ENCODE peak calls at places on chromosome X, in five cellular contexts. One of them, this sample, is unnamed.
A peak's percentile ranks its signal among the peaks of the same experiment; 100 is the strongest.

GRCh38 chrX:106437407-106437806 is 174.4 kb upstream of the RADX start:
- DNase-seq in esophagus squamous epithelium: no peak
- DNase-seq in IMR-90: no peak
- DNase-seq in CD4-positive, alpha-beta memory T cell: no peak
- DNase-seq in WERI-Rb-1: no peak
- DNase-seq in this sample: no peak

GRCh38 chrX:115940888-115941332 is 229.6 kb upstream of the AGTR2 start:
- DNase-seq in IMR-90: peak; percentile 45
- DNase-seq in CD4-positive, alpha-beta memory T cell: peak; percentile 69
- DNase-seq in esophagus squamous epithelium: no peak
- DNase-seq in WERI-Rb-1: peak; percentile 94
- DNase-seq in this sample: no peak

GRCh38 chrX:34826964-34827363 is 115.6 kb upstream of the FAM47B start:
- DNase-seq in IMR-90: no peak
- DNase-seq in CD4-positive, alpha-beta memory T cell: no peak
- DNase-seq in esophagus squamous epithelium: no peak
- DNase-seq in WERI-Rb-1: no peak
- DNase-seq in this sample: no peak

GRCh38 chrX:154369453-154370299 is 4.8 kb downstream of the FLNA start:
- DNase-seq in WERI-Rb-1: peak; percentile 83
- DNase-seq in CD4-positive, alpha-beta memory T cell: peak; percentile 75
- DNase-seq in esophagus squamous epithelium: peak; percentile 19
- DNase-seq in IMR-90: peak; percentile 95
- DNase-seq in this sample: peak; percentile 77

GRCh38 chrX:45385767-45386166 is 185.1 kb upstream of the DIPK2B start:
- DNase-seq in esophagus squamous epithelium: no peak
- DNase-seq in CD4-positive, alpha-beta memory T cell: no peak
- DNase-seq in IMR-90: peak; percentile 45
- DNase-seq in WERI-Rb-1: no peak
- DNase-seq in this sample: no peak

GRCh38 chrX:38857736-38858432 is 56.6 kb downstream of the MID1IP1 start:
- DNase-seq in WERI-Rb-1: no peak
- DNase-seq in esophagus squamous epithelium: no peak
- DNase-seq in CD4-positive, alpha-beta memory T cell: no peak
- DNase-seq in IMR-90: no peak
- DNase-seq in this sample: no peak

GRCh38 chrX:128975716-128976115 is 547.6 kb downstream of the SMARCA1 start:
- DNase-seq in WERI-Rb-1: peak; percentile 62
- DNase-seq in esophagus squamous epithelium: no peak
- DNase-seq in CD4-positive, alpha-beta memory T cell: no peak
- DNase-seq in IMR-90: no peak
- DNase-seq in this sample: peak; percentile 2

GRCh38 chrX:132791725-132792124 is 166.7 kb downstream of the HS6ST2 start:
- DNase-seq in WERI-Rb-1: no peak
- DNase-seq in CD4-positive, alpha-beta memory T cell: no peak
- DNase-seq in esophagus squamous epithelium: no peak
- DNase-seq in IMR-90: no peak
- DNase-seq in this sample: no peak

GRCh38 chrX:155270969-155271368 is 6.7 kb upstream of the RAB39B start:
- DNase-seq in WERI-Rb-1: no peak
- DNase-seq in esophagus squamous epithelium: no peak
- DNase-seq in CD4-positive, alpha-beta memory T cell: no peak
- DNase-seq in IMR-90: no peak
- DNase-seq in this sample: no peak

GRCh38 chrX:1763294-1763693 is 148.4 kb downstream of the ASMT start:
- DNase-seq in esophagus squamous epithelium: no peak
- DNase-seq in IMR-90: no peak
- DNase-seq in WERI-Rb-1: no peak
- DNase-seq in CD4-positive, alpha-beta memory T cell: no peak
- DNase-seq in this sample: no peak

GRCh38 chrX:53285591-53285990 is 4.2 kb upstream of the IQSEC2 start:
- DNase-seq in esophagus squamous epithelium: no peak
- DNase-seq in CD4-positive, alpha-beta memory T cell: no peak
- DNase-seq in WERI-Rb-1: no peak
- DNase-seq in IMR-90: no peak
- DNase-seq in this sample: no peak

GRCh38 chrX:65532016-65532415 is 2.6 kb downstream of the LAS1L start:
- DNase-seq in IMR-90: no peak
- DNase-seq in CD4-positive, alpha-beta memory T cell: no peak
- DNase-seq in WERI-Rb-1: no peak
- DNase-seq in esophagus squamous epithelium: no peak
- DNase-seq in this sample: peak; percentile 3

GRCh38 chrX:397575-397974 is 10.9 kb upstream of the PPP2R3B start:
- DNase-seq in WERI-Rb-1: no peak
- DNase-seq in esophagus squamous epithelium: no peak
- DNase-seq in IMR-90: peak; percentile 46
- DNase-seq in CD4-positive, alpha-beta memory T cell: no peak
- DNase-seq in this sample: no peak

GRCh38 chrX:136584545-136584944 is 52.5 kb downstream of the VGLL1 start:
- DNase-seq in WERI-Rb-1: no peak
- DNase-seq in esophagus squamous epithelium: no peak
- DNase-seq in IMR-90: no peak
- DNase-seq in CD4-positive, alpha-beta memory T cell: no peak
- DNase-seq in this sample: no peak

GRCh38 chrX:253451-254297 is 27.5 kb upstream of the PLCXD1 start:
- DNase-seq in WERI-Rb-1: no peak
- DNase-seq in IMR-90: no peak
- DNase-seq in CD4-positive, alpha-beta memory T cell: no peak
- DNase-seq in esophagus squamous epithelium: no peak
- DNase-seq in this sample: no peak

GRCh38 chrX:39002466-39002865 is 201.2 kb downstream of the MID1IP1 start:
- DNase-seq in CD4-positive, alpha-beta memory T cell: no peak
- DNase-seq in IMR-90: no peak
- DNase-seq in esophagus squamous epithelium: no peak
- DNase-seq in WERI-Rb-1: no peak
- DNase-seq in this sample: no peak

GRCh38 chrX:39599339-39599738 is 498.4 kb downstream of the BCOR start:
- DNase-seq in CD4-positive, alpha-beta memory T cell: no peak
- DNase-seq in IMR-90: no peak
- DNase-seq in esophagus squamous epithelium: no peak
- DNase-seq in WERI-Rb-1: no peak
- DNase-seq in this sample: no peak

DNA sequence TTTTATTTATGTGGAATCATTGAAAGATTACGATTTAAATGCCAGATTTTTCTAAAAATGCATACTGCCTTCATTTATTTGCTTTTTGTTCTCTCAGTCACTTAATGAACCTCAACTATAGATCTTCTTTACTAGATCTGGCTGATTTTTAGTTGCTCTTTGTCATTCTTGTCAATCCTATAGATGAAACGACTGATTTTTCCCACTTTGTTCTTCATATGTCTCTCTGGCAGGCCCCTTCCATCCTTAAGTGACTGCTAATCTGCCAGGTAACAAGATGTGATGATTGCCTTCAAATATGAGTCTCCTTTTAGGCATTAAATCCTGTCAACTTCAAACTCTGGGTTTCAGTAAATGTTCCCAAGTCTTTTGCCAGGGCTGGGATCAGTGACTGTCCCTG is 61.0 kb downstream of the ALG13 start:
- DNase-seq in WERI-Rb-1: no peak
- DNase-seq in CD4-positive, alpha-beta memory T cell: no peak
- DNase-seq in esophagus squamous epithelium: no peak
- DNase-seq in IMR-90: no peak
- DNase-seq in this sample: no peak
- H3K36me3 ChIP-seq in WERI-Rb-1: no peaks in the 10 kb centered on the region
- H3K36me3 ChIP-seq in CD4-positive, alpha-beta memory T cell: peaks cover 6% of the 10 kb centered on the region
- H3K36me3 ChIP-seq in esophagus squamous epithelium: no peaks in the 10 kb centered on the region
- H3K36me3 ChIP-seq in IMR-90: peaks cover 3% of the 10 kb centered on the region
- H3K36me3 ChIP-seq in this sample: no peaks in the 10 kb centered on the region

DNA sequence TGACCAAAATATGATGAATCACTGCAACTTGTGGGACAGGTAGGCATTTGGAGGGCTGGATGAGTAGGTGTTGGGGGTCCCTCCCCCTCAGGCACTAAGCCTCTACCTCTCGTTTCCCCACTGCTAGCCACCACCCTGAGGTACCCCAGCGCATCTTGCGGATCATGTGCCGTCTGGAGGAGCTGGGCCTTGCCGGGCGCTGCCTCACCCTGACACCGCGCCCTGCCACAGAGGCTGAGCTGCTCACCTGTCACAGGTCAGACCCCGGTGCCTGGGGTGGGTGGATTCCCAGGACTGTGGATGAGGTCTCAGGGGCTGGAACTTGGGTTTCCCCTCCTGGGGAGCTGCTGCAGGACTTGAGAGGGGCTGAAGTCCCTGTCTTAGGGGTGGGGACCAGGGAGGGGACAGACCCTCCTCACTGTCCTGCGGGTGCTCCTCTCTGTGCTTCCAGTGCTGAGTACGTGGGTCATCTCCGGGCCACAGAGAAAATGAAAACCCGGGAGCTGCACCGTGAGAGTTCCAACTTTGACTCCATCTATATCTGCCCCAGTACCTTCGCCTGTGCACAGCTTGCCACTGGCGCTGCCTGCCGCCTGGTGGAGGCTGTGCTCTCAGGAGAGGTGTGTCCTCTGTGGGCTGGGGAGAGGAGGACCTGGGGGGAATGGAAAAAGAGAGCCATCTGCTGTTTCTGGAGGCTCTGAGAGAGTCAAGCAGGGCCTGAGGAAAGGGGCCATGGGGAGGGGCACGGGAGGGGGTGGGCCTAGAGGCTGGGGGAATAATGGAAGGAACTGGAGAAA is 10.1 kb upstream of the ERAS start:
- DNase-seq in CD4-positive, alpha-beta memory T cell: no peak
- DNase-seq in WERI-Rb-1: peak; percentile 64
- DNase-seq in IMR-90: no peak
- DNase-seq in esophagus squamous epithelium: no peak
- DNase-seq in this sample: no peak
- H3K36me3 ChIP-seq in CD4-positive, alpha-beta memory T cell: no peaks in the 10 kb centered on the region
- H3K36me3 ChIP-seq in WERI-Rb-1: no peaks in the 10 kb centered on the region
- H3K36me3 ChIP-seq in IMR-90: peaks cover 21% of the 10 kb centered on the region
- H3K36me3 ChIP-seq in esophagus squamous epithelium: no peaks in the 10 kb centered on the region
- H3K36me3 ChIP-seq in this sample: peaks cover 2% of the 10 kb centered on the region

DNA sequence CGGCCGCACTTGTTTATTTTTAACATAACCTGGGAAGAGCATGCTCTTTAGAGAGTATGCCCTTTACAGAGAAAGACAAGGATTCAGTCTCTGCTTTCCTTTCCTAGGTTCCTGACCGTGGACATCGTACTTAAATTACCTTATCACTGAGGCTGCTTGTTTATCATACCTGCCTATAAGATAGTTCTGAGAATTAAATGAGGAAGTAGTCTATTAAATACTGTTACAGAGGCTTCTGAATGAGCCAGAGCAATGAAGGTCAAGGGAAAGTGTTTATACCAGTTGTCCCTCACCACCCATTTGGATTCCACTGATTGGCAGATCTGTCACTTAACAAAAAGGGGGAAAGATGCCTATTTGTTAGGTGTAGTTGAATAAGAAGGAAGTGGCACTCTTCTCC is 10.0 kb downstream of the TXLNG start:
- DNase-seq in WERI-Rb-1: no peak
- DNase-seq in esophagus squamous epithelium: no peak
- DNase-seq in CD4-positive, alpha-beta memory T cell: no peak
- DNase-seq in IMR-90: no peak
- DNase-seq in this sample: no peak
- H3K36me3 ChIP-seq in WERI-Rb-1: peaks cover 62% of the 10 kb centered on the region
- H3K36me3 ChIP-seq in esophagus squamous epithelium: no peaks in the 10 kb centered on the region
- H3K36me3 ChIP-seq in CD4-positive, alpha-beta memory T cell: peaks cover 6% of the 10 kb centered on the region
- H3K36me3 ChIP-seq in IMR-90: peaks cover 7% of the 10 kb centered on the region
- H3K36me3 ChIP-seq in this sample: no peaks in the 10 kb centered on the region

GRCh38 chrX:71542825-71543224 is 9.9 kb downstream of the OGT start:
- DNase-seq in CD4-positive, alpha-beta memory T cell: no peak
- DNase-seq in esophagus squamous epithelium: no peak
- DNase-seq in IMR-90: no peak
- DNase-seq in WERI-Rb-1: no peak
- DNase-seq in this sample: no peak
- H3K36me3 ChIP-seq in CD4-positive, alpha-beta memory T cell: peaks cover 34% of the 10 kb centered on the region
- H3K36me3 ChIP-seq in esophagus squamous epithelium: peaks cover 7% of the 10 kb centered on the region
- H3K36me3 ChIP-seq in IMR-90: peaks cover 15% of the 10 kb centered on the region
- H3K36me3 ChIP-seq in WERI-Rb-1: peaks cover 10% of the 10 kb centered on the region
- H3K36me3 ChIP-seq in this sample: peaks cover 7% of the 10 kb centered on the region

GRCh38 chrX:9909254-9909653 is 57.9 kb upstream of the CLDN34 start:
- DNase-seq in WERI-Rb-1: no peak
- DNase-seq in CD4-positive, alpha-beta memory T cell: no peak
- DNase-seq in IMR-90: no peak
- DNase-seq in esophagus squamous epithelium: no peak
- DNase-seq in this sample: no peak
- H3K36me3 ChIP-seq in WERI-Rb-1: no peaks in the 10 kb centered on the region
- H3K36me3 ChIP-seq in CD4-positive, alpha-beta memory T cell: no peaks in the 10 kb centered on the region
- H3K36me3 ChIP-seq in IMR-90: no peaks in the 10 kb centered on the region
- H3K36me3 ChIP-seq in esophagus squamous epithelium: no peaks in the 10 kb centered on the region
- H3K36me3 ChIP-seq in this sample: no peaks in the 10 kb centered on the region

GRCh38 chrX:15087747-15088146 is 182.1 kb downstream of the ASB9 start:
- DNase-seq in IMR-90: no peak
- DNase-seq in CD4-positive, alpha-beta memory T cell: no peak
- DNase-seq in WERI-Rb-1: no peak
- DNase-seq in esophagus squamous epithelium: no peak
- DNase-seq in this sample: no peak
- H3K36me3 ChIP-seq in IMR-90: no peaks in the 10 kb centered on the region
- H3K36me3 ChIP-seq in CD4-positive, alpha-beta memory T cell: no peaks in the 10 kb centered on the region
- H3K36me3 ChIP-seq in WERI-Rb-1: no peaks in the 10 kb centered on the region
- H3K36me3 ChIP-seq in esophagus squamous epithelium: no peaks in the 10 kb centered on the region
- H3K36me3 ChIP-seq in this sample: no peaks in the 10 kb centered on the region

GRCh38 chrX:131572372-131573014 is 28.6 kb downstream of the OR13H1 start:
- DNase-seq in CD4-positive, alpha-beta memory T cell: no peak
- DNase-seq in esophagus squamous epithelium: no peak
- DNase-seq in IMR-90: no peak
- DNase-seq in WERI-Rb-1: no peak
- DNase-seq in this sample: no peak
- H3K36me3 ChIP-seq in CD4-positive, alpha-beta memory T cell: no peaks in the 10 kb centered on the region
- H3K36me3 ChIP-seq in esophagus squamous epithelium: no peaks in the 10 kb centered on the region
- H3K36me3 ChIP-seq in IMR-90: no peaks in the 10 kb centered on the region
- H3K36me3 ChIP-seq in WERI-Rb-1: no peaks in the 10 kb centered on the region
- H3K36me3 ChIP-seq in this sample: no peaks in the 10 kb centered on the region

GRCh38 chrX:141936080-141936479 is 32.4 kb downstream of the MAGEC1 start:
- DNase-seq in esophagus squamous epithelium: no peak
- DNase-seq in CD4-positive, alpha-beta memory T cell: no peak
- DNase-seq in WERI-Rb-1: no peak
- DNase-seq in IMR-90: no peak
- DNase-seq in this sample: no peak
- H3K36me3 ChIP-seq in esophagus squamous epithelium: no peaks in the 10 kb centered on the region
- H3K36me3 ChIP-seq in CD4-positive, alpha-beta memory T cell: no peaks in the 10 kb centered on the region
- H3K36me3 ChIP-seq in WERI-Rb-1: no peaks in the 10 kb centered on the region
- H3K36me3 ChIP-seq in IMR-90: no peaks in the 10 kb centered on the region
- H3K36me3 ChIP-seq in this sample: no peaks in the 10 kb centered on the region

GRCh38 chrX:71378752-71379151 is 12.6 kb downstream of the TAF1 start:
- DNase-seq in esophagus squamous epithelium: no peak
- DNase-seq in CD4-positive, alpha-beta memory T cell: no peak
- DNase-seq in IMR-90: no peak
- DNase-seq in WERI-Rb-1: no peak
- DNase-seq in this sample: no peak
- H3K36me3 ChIP-seq in esophagus squamous epithelium: peaks cover 17% of the 10 kb centered on the region
- H3K36me3 ChIP-seq in CD4-positive, alpha-beta memory T cell: peaks cover 50% of the 10 kb centered on the region
- H3K36me3 ChIP-seq in IMR-90: peaks cover 22% of the 10 kb centered on the region
- H3K36me3 ChIP-seq in WERI-Rb-1: peaks cover 30% of the 10 kb centered on the region
- H3K36me3 ChIP-seq in this sample: peaks cover 3% of the 10 kb centered on the region

DNA sequence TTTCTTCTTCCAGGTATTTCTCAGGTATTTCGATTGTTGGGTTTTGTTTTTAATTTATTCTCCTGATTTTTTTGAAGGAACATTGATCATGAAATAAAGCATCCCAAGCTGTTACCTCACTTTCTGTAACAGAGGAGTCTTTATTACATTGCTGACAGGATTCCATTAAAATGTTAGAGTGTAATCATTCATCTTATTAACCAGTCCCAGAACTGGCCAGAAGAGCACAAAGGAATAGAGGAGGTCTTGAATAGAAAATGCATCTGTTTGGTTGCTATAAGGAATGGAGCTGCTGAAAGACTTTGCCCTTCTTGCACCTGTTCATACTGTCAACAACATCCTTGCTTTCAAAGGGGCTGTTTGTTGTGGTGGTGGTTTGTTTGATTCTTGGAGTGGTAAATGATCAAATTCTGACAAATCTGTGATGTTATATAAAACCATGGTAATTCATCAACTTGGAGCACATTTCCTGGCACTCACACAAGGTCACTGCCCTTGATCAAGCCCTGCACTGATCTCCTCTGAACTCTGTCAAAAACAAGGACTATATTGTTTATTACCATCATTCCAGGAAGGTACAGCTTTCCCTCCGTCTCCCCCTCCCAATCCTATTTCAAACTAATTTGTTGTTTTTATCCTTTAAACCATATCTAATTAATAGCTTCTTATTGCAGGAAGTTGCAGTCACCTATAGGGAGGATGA is 215.8 kb downstream of the PCDH19 start:
- DNase-seq in CD4-positive, alpha-beta memory T cell: no peak
- DNase-seq in IMR-90: no peak
- DNase-seq in WERI-Rb-1: no peak
- DNase-seq in esophagus squamous epithelium: no peak
- DNase-seq in this sample: no peak
- H3K36me3 ChIP-seq in CD4-positive, alpha-beta memory T cell: no peaks in the 10 kb centered on the region
- H3K36me3 ChIP-seq in IMR-90: no peaks in the 10 kb centered on the region
- H3K36me3 ChIP-seq in WERI-Rb-1: no peaks in the 10 kb centered on the region
- H3K36me3 ChIP-seq in esophagus squamous epithelium: no peaks in the 10 kb centered on the region
- H3K36me3 ChIP-seq in this sample: no peaks in the 10 kb centered on the region

This sample was measured in bronchial epithelial cell.